ENCODE peak calls at places on chromosome 18, in six cellular contexts. P, Q, A, L, M and E are unnamed samples.
A peak's percentile ranks its signal among the peaks of the same experiment; 100 is the strongest.

GRCh38 chr18:63553117-63553516 is 10.9 kb downstream of the SERPINB12 start:
- DNase-seq in L (no peak), Q (peak; percentile 87), P (no peak), M (no peak), A (peak; percentile 35), E (no peak)

GRCh38 chr18:25176516-25177042 is 175.4 kb downstream of the ZNF521 start:
- DNase-seq in A (no peak), Q (no peak), M (no peak), L (no peak), P (no peak), E (no peak)

GRCh38 chr18:56962322-56962721 is 184.6 kb upstream of the BOD1L2 start:
- DNase-seq in P (no peak), A (no peak), L (no peak), Q (peak; percentile 45), M (no peak), E (no peak)

GRCh38 chr18:46343940-46344372 is 239.8 kb downstream of the HAUS1 start:
- DNase-seq in P (no peak), M (peak; percentile 41), Q (peak; percentile 82), L (no peak), A (peak; percentile 36), E (peak; percentile 74)

GRCh38 chr18:58572181-58572580 is 56.7 kb downstream of the ALPK2 start:
- DNase-seq in P (no peak), M (no peak), A (no peak), Q (peak; percentile 72), L (no peak), E (no peak)

GRCh38 chr18:11149441-11150270 is at the start of gene PIEZO2:
- DNase-seq in M (no peak), L (peak; percentile 72), A (peak; percentile 54), P (no peak), Q (peak; percentile 13), E (peak; percentile 95)

GRCh38 chr18:23243178-23243577 is 107.9 kb downstream of the CABLES1 start:
- DNase-seq in M (no peak), L (peak; percentile 40), P (no peak), Q (no peak), A (no peak), E (peak; percentile 78)

GRCh38 chr18:24805156-24805555 is 344.7 kb downstream of the HRH4 start:
- DNase-seq in M (no peak), P (no peak), A (no peak), L (no peak), Q (no peak), E (no peak)

GRCh38 chr18:79208882-79209281 is 139.7 kb downstream of the ATP9B start:
- DNase-seq in P (no peak), Q (no peak), M (no peak), L (no peak), A (no peak), E (no peak)